ENCODE peak calls at places on chromosomes 2 and 18, in six cellular contexts. One of them, this sample, is unnamed.

GRCh38 chr2:166895243-166895642 is 7.0 kb downstream of the XIRP2 start:
- DNase-seq in body of pancreas: no peak
- DNase-seq in lower lobe of right lung: no peak
- DNase-seq in ovary: no peak
- DNase-seq in CD8-positive, alpha-beta T cell: no peak
- DNase-seq in left ventricle myocardium inferior: no peak
- DNase-seq in this sample: no peak

GRCh38 chr2:225667465-225667864 is 268.0 kb downstream of the NYAP2 start:
- DNase-seq in body of pancreas: no peak
- DNase-seq in lower lobe of right lung: no peak
- DNase-seq in ovary: no peak
- DNase-seq in CD8-positive, alpha-beta T cell: no peak
- DNase-seq in left ventricle myocardium inferior: no peak
- DNase-seq in this sample: no peak

GRCh38 chr2:234521536-234521935 is 24.7 kb upstream of the ARL4C start:
- DNase-seq in body of pancreas: no peak
- DNase-seq in lower lobe of right lung: no peak
- DNase-seq in ovary: no peak
- DNase-seq in CD8-positive, alpha-beta T cell: no peak
- DNase-seq in left ventricle myocardium inferior: no peak
- DNase-seq in this sample: no peak

GRCh38 chr2:24919977-24920812 is at the start of gene ADCY3:
- DNase-seq in body of pancreas: peak; percentile 29
- DNase-seq in lower lobe of right lung: peak; percentile 57
- DNase-seq in ovary: peak; percentile 79
- DNase-seq in CD8-positive, alpha-beta T cell: peak; percentile 57
- DNase-seq in left ventricle myocardium inferior: peak; percentile 67
- DNase-seq in this sample: peak; percentile 89

GRCh38 chr2:10532631-10533101 is 84.5 kb upstream of the ODC1 start:
- DNase-seq in body of pancreas: no peak
- DNase-seq in lower lobe of right lung: no peak
- DNase-seq in ovary: no peak
- DNase-seq in CD8-positive, alpha-beta T cell: no peak
- DNase-seq in left ventricle myocardium inferior: no peak
- DNase-seq in this sample: no peak

GRCh38 chr2:217000406-217000805 is 140.5 kb upstream of the TNP1 start:
- DNase-seq in body of pancreas: no peak
- DNase-seq in lower lobe of right lung: no peak
- DNase-seq in ovary: no peak
- DNase-seq in CD8-positive, alpha-beta T cell: no peak
- DNase-seq in left ventricle myocardium inferior: no peak
- DNase-seq in this sample: no peak

GRCh38 chr2:147451902-147452515 is 392.8 kb upstream of the ACVR2A start:
- DNase-seq in body of pancreas: no peak
- DNase-seq in lower lobe of right lung: no peak
- DNase-seq in ovary: no peak
- DNase-seq in CD8-positive, alpha-beta T cell: no peak
- DNase-seq in left ventricle myocardium inferior: no peak
- DNase-seq in this sample: no peak

GRCh38 chr2:176558574-176559140 is 289.4 kb downstream of the MTX2 start:
- DNase-seq in body of pancreas: no peak
- DNase-seq in lower lobe of right lung: no peak
- DNase-seq in ovary: no peak
- DNase-seq in CD8-positive, alpha-beta T cell: no peak
- DNase-seq in left ventricle myocardium inferior: no peak
- DNase-seq in this sample: no peak

GRCh38 chr2:60608679-60609078 is 55.2 kb upstream of the BCL11A start:
- DNase-seq in body of pancreas: no peak
- DNase-seq in lower lobe of right lung: no peak
- DNase-seq in ovary: no peak
- DNase-seq in CD8-positive, alpha-beta T cell: no peak
- DNase-seq in left ventricle myocardium inferior: no peak
- DNase-seq in this sample: no peak

GRCh38 chr2:176157499-176158305 is 595 bp downstream of the HOXD3 start:
- DNase-seq in body of pancreas: no peak
- DNase-seq in lower lobe of right lung: no peak
- DNase-seq in ovary: no peak
- DNase-seq in CD8-positive, alpha-beta T cell: no peak
- DNase-seq in left ventricle myocardium inferior: no peak
- DNase-seq in this sample: peak; percentile 72

GRCh38 chr2:128412181-128412871 is 93.7 kb upstream of the HS6ST1 start:
- DNase-seq in body of pancreas: peak; percentile 6
- DNase-seq in lower lobe of right lung: no peak
- DNase-seq in ovary: no peak
- DNase-seq in CD8-positive, alpha-beta T cell: no peak
- DNase-seq in left ventricle myocardium inferior: no peak
- DNase-seq in this sample: no peak

GRCh38 chr2:64402876-64403275 is 51.1 kb upstream of the LGALSL start:
- DNase-seq in body of pancreas: no peak
- DNase-seq in lower lobe of right lung: no peak
- DNase-seq in ovary: no peak
- DNase-seq in CD8-positive, alpha-beta T cell: no peak
- DNase-seq in left ventricle myocardium inferior: no peak
- DNase-seq in this sample: no peak

GRCh38 chr2:28664120-28664842 is 87.3 kb upstream of the PPP1CB start:
- DNase-seq in body of pancreas: peak; percentile 39
- DNase-seq in lower lobe of right lung: no peak
- DNase-seq in ovary: peak; percentile 76
- DNase-seq in CD8-positive, alpha-beta T cell: no peak
- DNase-seq in left ventricle myocardium inferior: peak; percentile 36
- DNase-seq in this sample: peak; percentile 51

GRCh38 chr18:68406761-68407160 is 308.1 kb downstream of the TMX3 start:
- DNase-seq in body of pancreas: no peak
- DNase-seq in lower lobe of right lung: no peak
- DNase-seq in ovary: no peak
- DNase-seq in CD8-positive, alpha-beta T cell: no peak
- DNase-seq in left ventricle myocardium inferior: no peak
- DNase-seq in this sample: no peak

GRCh38 chr2:92073036-92073814 is 2798.0 kb upstream of the TEKT4 start:
- DNase-seq in body of pancreas: peak; percentile 8
- DNase-seq in lower lobe of right lung: peak; percentile 20
- DNase-seq in ovary: peak; percentile 11
- DNase-seq in CD8-positive, alpha-beta T cell: no peak
- DNase-seq in left ventricle myocardium inferior: no peak
- DNase-seq in this sample: peak; percentile 36

GRCh38 chr2:236354973-236355595 is 90.9 kb upstream of the ASB18 start:
- DNase-seq in body of pancreas: no peak
- DNase-seq in lower lobe of right lung: no peak
- DNase-seq in ovary: no peak
- DNase-seq in CD8-positive, alpha-beta T cell: no peak
- DNase-seq in left ventricle myocardium inferior: no peak
- DNase-seq in this sample: no peak

GRCh38 chr18:76679877-76680276 is 142.5 kb upstream of the ZNF236 start:
- DNase-seq in body of pancreas: no peak
- DNase-seq in lower lobe of right lung: no peak
- DNase-seq in ovary: no peak
- DNase-seq in CD8-positive, alpha-beta T cell: no peak
- DNase-seq in left ventricle myocardium inferior: no peak
- DNase-seq in this sample: no peak

GRCh38 chr2:163943403-163944356 is 207.9 kb upstream of the FIGN start:
- DNase-seq in body of pancreas: no peak
- DNase-seq in lower lobe of right lung: no peak
- DNase-seq in ovary: no peak
- DNase-seq in CD8-positive, alpha-beta T cell: no peak
- DNase-seq in left ventricle myocardium inferior: no peak
- DNase-seq in this sample: no peak

GRCh38 chr2:100281521-100282438 is 40.5 kb downstream of the LONRF2 start:
- DNase-seq in body of pancreas: no peak
- DNase-seq in lower lobe of right lung: no peak
- DNase-seq in ovary: peak; percentile 76
- DNase-seq in CD8-positive, alpha-beta T cell: no peak
- DNase-seq in left ventricle myocardium inferior: no peak
- DNase-seq in this sample: no peak

GRCh38 chr2:201057089-201057499 is 14.4 kb downstream of the HYCC2 start:
- DNase-seq in body of pancreas: no peak
- DNase-seq in lower lobe of right lung: no peak
- DNase-seq in ovary: no peak
- DNase-seq in CD8-positive, alpha-beta T cell: no peak
- DNase-seq in left ventricle myocardium inferior: no peak
- DNase-seq in this sample: no peak

GRCh38 chr18:427005-427404 is 73.5 kb downstream of the COLEC12 start:
- DNase-seq in body of pancreas: no peak
- DNase-seq in lower lobe of right lung: no peak
- DNase-seq in ovary: no peak
- DNase-seq in CD8-positive, alpha-beta T cell: no peak
- DNase-seq in left ventricle myocardium inferior: no peak
- DNase-seq in this sample: no peak

GRCh38 chr2:39728941-39729351 is 50.1 kb downstream of the THUMPD2 start:
- DNase-seq in body of pancreas: peak; percentile 33
- DNase-seq in lower lobe of right lung: peak; percentile 53
- DNase-seq in ovary: peak; percentile 51
- DNase-seq in CD8-positive, alpha-beta T cell: no peak
- DNase-seq in left ventricle myocardium inferior: no peak
- DNase-seq in this sample: no peak

GRCh38 chr18:62281684-62282083 is 43.4 kb upstream of the TNFRSF11A start:
- DNase-seq in body of pancreas: no peak
- DNase-seq in lower lobe of right lung: no peak
- DNase-seq in ovary: no peak
- DNase-seq in CD8-positive, alpha-beta T cell: no peak
- DNase-seq in left ventricle myocardium inferior: no peak
- DNase-seq in this sample: no peak

GRCh38 chr2:51219468-51219867 is 187.5 kb upstream of the NRXN1 start:
- DNase-seq in body of pancreas: no peak
- DNase-seq in lower lobe of right lung: no peak
- DNase-seq in ovary: no peak
- DNase-seq in CD8-positive, alpha-beta T cell: no peak
- DNase-seq in left ventricle myocardium inferior: no peak
- DNase-seq in this sample: no peak

GRCh38 chr2:190649798-190650390 is 1.0 kb downstream of the NAB1 start:
- DNase-seq in body of pancreas: no peak
- DNase-seq in lower lobe of right lung: no peak
- DNase-seq in ovary: no peak
- DNase-seq in CD8-positive, alpha-beta T cell: no peak
- DNase-seq in left ventricle myocardium inferior: no peak
- DNase-seq in this sample: no peak

GRCh38 chr18:79507076-79507545 is 111.4 kb downstream of the NFATC1 start:
- DNase-seq in body of pancreas: peak; percentile 46
- DNase-seq in lower lobe of right lung: peak; percentile 64
- DNase-seq in ovary: peak; percentile 78
- DNase-seq in CD8-positive, alpha-beta T cell: peak; percentile 40
- DNase-seq in left ventricle myocardium inferior: peak; percentile 86
- DNase-seq in this sample: peak; percentile 88

GRCh38 chr2:72828840-72829507 is 3.1 kb upstream of the EXOC6B start:
- DNase-seq in body of pancreas: no peak
- DNase-seq in lower lobe of right lung: no peak
- DNase-seq in ovary: no peak
- DNase-seq in CD8-positive, alpha-beta T cell: no peak
- DNase-seq in left ventricle myocardium inferior: no peak
- DNase-seq in this sample: no peak

GRCh38 chr18:45958027-45958426 is 9.1 kb downstream of the EPG5 start:
- DNase-seq in body of pancreas: no peak
- DNase-seq in lower lobe of right lung: no peak
- DNase-seq in ovary: no peak
- DNase-seq in CD8-positive, alpha-beta T cell: no peak
- DNase-seq in left ventricle myocardium inferior: no peak
- DNase-seq in this sample: no peak
- H3K4me1 ChIP-seq in body of pancreas: peaks cover 21% of the 10 kb centered on the region
- H3K4me1 ChIP-seq in lower lobe of right lung: peaks cover 30% of the 10 kb centered on the region
- H3K4me1 ChIP-seq in ovary: peaks cover 5% of the 10 kb centered on the region
- H3K4me1 ChIP-seq in CD8-positive, alpha-beta T cell: peaks cover 29% of the 10 kb centered on the region
- H3K4me1 ChIP-seq in left ventricle myocardium inferior: peaks cover 32% of the 10 kb centered on the region
- H3K4me1 ChIP-seq in this sample: no peaks in the 10 kb centered on the region

GRCh38 chr2:195364015-195364965 is 292.7 kb upstream of the SLC39A10 start:
- DNase-seq in body of pancreas: no peak
- DNase-seq in lower lobe of right lung: no peak
- DNase-seq in ovary: no peak
- DNase-seq in CD8-positive, alpha-beta T cell: no peak
- DNase-seq in left ventricle myocardium inferior: no peak
- DNase-seq in this sample: no peak
- H3K27ac ChIP-seq in body of pancreas: no peak overlapping the region
- H3K27ac ChIP-seq in lower lobe of right lung: no peak overlapping the region
- H3K27ac ChIP-seq in ovary: no peak overlapping the region
- H3K27ac ChIP-seq in CD8-positive, alpha-beta T cell: no peak overlapping the region
- H3K27ac ChIP-seq in left ventricle myocardium inferior: no peak overlapping the region
- H3K27ac ChIP-seq in this sample: no peak overlapping the region

GRCh38 chr2:45010706-45011036 is 1.4 kb upstream of the SIX2 start:
- DNase-seq in body of pancreas: no peak
- DNase-seq in lower lobe of right lung: no peak
- DNase-seq in ovary: no peak
- DNase-seq in CD8-positive, alpha-beta T cell: no peak
- DNase-seq in left ventricle myocardium inferior: no peak
- DNase-seq in this sample: no peak

GRCh38 chr2:45013229-45014015 is 4.2 kb upstream of the SIX2 start:
- DNase-seq in body of pancreas: no peak
- DNase-seq in lower lobe of right lung: no peak
- DNase-seq in ovary: no peak
- DNase-seq in CD8-positive, alpha-beta T cell: no peak
- DNase-seq in left ventricle myocardium inferior: no peak
- DNase-seq in this sample: no peak

GRCh38 chr2:45011621-45012602 is 2.7 kb upstream of the SIX2 start:
- DNase-seq in body of pancreas: no peak
- DNase-seq in lower lobe of right lung: no peak
- DNase-seq in ovary: no peak
- DNase-seq in CD8-positive, alpha-beta T cell: no peak
- DNase-seq in left ventricle myocardium inferior: no peak
- DNase-seq in this sample: no peak

GRCh38 chr2:45012733-45013132 is 3.5 kb upstream of the SIX2 start:
- DNase-seq in body of pancreas: no peak
- DNase-seq in lower lobe of right lung: no peak
- DNase-seq in ovary: no peak
- DNase-seq in CD8-positive, alpha-beta T cell: no peak
- DNase-seq in left ventricle myocardium inferior: no peak
- DNase-seq in this sample: no peak

GRCh38 chr2:45014016-45014702 is 4.9 kb upstream of the SIX2 start:
- DNase-seq in body of pancreas: peak; percentile 53
- DNase-seq in lower lobe of right lung: no peak
- DNase-seq in ovary: no peak
- DNase-seq in CD8-positive, alpha-beta T cell: no peak
- DNase-seq in left ventricle myocardium inferior: peak; percentile 69
- DNase-seq in this sample: peak; percentile 91
- H3K4me3 ChIP-seq in body of pancreas: peak overlapping the region; percentile 12
- H3K4me3 ChIP-seq in lower lobe of right lung: peak overlapping the region; percentile 35
- H3K4me3 ChIP-seq in ovary: peak overlapping the region; percentile 6
- H3K4me3 ChIP-seq in CD8-positive, alpha-beta T cell: no peak overlapping the region
- H3K4me3 ChIP-seq in left ventricle myocardium inferior: peak overlapping the region; percentile 67
- H3K4me3 ChIP-seq in this sample: peak overlapping the region; percentile 66

GRCh38 chr2:3039188-3040065 is 338.2 kb downstream of the EIPR1 start:
- DNase-seq in body of pancreas: no peak
- DNase-seq in lower lobe of right lung: no peak
- DNase-seq in ovary: no peak
- DNase-seq in CD8-positive, alpha-beta T cell: no peak
- DNase-seq in left ventricle myocardium inferior: no peak
- DNase-seq in this sample: peak; percentile 17

GRCh38 chr2:3041246-3041645 is 336.4 kb downstream of the EIPR1 start:
- DNase-seq in body of pancreas: no peak
- DNase-seq in lower lobe of right lung: no peak
- DNase-seq in ovary: no peak
- DNase-seq in CD8-positive, alpha-beta T cell: no peak
- DNase-seq in left ventricle myocardium inferior: no peak
- DNase-seq in this sample: no peak

GRCh38 chr2:3040819-3041218 is 336.8 kb downstream of the EIPR1 start:
- DNase-seq in body of pancreas: no peak
- DNase-seq in lower lobe of right lung: no peak
- DNase-seq in ovary: no peak
- DNase-seq in CD8-positive, alpha-beta T cell: no peak
- DNase-seq in left ventricle myocardium inferior: peak; percentile 34
- DNase-seq in this sample: no peak

GRCh38 chr2:3038636-3039035 is 339.0 kb downstream of the EIPR1 start:
- DNase-seq in body of pancreas: no peak
- DNase-seq in lower lobe of right lung: no peak
- DNase-seq in ovary: no peak
- DNase-seq in CD8-positive, alpha-beta T cell: no peak
- DNase-seq in left ventricle myocardium inferior: no peak
- DNase-seq in this sample: no peak

GRCh38 chr2:3040066-3040428 is 337.6 kb downstream of the EIPR1 start:
- DNase-seq in body of pancreas: no peak
- DNase-seq in lower lobe of right lung: no peak
- DNase-seq in ovary: no peak
- DNase-seq in CD8-positive, alpha-beta T cell: no peak
- DNase-seq in left ventricle myocardium inferior: no peak
- DNase-seq in this sample: no peak
- H3K4me1 ChIP-seq in body of pancreas: peaks cover 22% of the 10 kb centered on the region
- H3K4me1 ChIP-seq in lower lobe of right lung: no peaks in the 10 kb centered on the region
- H3K4me1 ChIP-seq in ovary: no peaks in the 10 kb centered on the region
- H3K4me1 ChIP-seq in CD8-positive, alpha-beta T cell: no peaks in the 10 kb centered on the region
- H3K4me1 ChIP-seq in left ventricle myocardium inferior: peaks cover 23% of the 10 kb centered on the region
- H3K4me1 ChIP-seq in this sample: no peaks in the 10 kb centered on the region